ENCODE peak calls at places on chromosomes 6 and 20, in four cellular contexts. M is stimulated activated CD4-positive, alpha-beta T cell treated with anti-CD3 and anti-CD28 coated beads, Interleukin-1b, Interleukin-23, amount 100 ng/mL, for 24 hours; H is GM04503; I is fibroblast of the conjunctiva. J is an unnamed sample.

GRCh38 chr6:34114695-34115395 is 31.0 kb downstream of the GRM4 start:
- DNase-seq in I (no peak), M (no peak), H (no peak), J (no peak)

GRCh38 chr6:31122803-31123706 is 2.8 kb upstream of the CDSN start:
- DNase-seq in M (no peak), H (peak), I (peak), J (no peak)

GRCh38 chr20:63151554-63152321 is 64.2 kb downstream of the YTHDF1 start:
- DNase-seq in H (no peak), M (no peak), I (no peak), J (no peak)

GRCh38 chr6:15331629-15332241 is 85.9 kb downstream of the JARID2 start:
- DNase-seq in M (no peak), H (no peak), I (no peak), J (no peak)

GRCh38 chr6:109910571-109910970 is 67.5 kb upstream of the GPR6 start:
- DNase-seq in I (no peak), M (no peak), H (no peak), J (no peak)

GRCh38 chr20:1427457-1428054 is 34.7 kb upstream of the FKBP1A start:
- DNase-seq in M (no peak), H (no peak), I (no peak), J (no peak)

GRCh38 chr6:170293881-170294755 is 3.2 kb upstream of the DLL1 start:
- DNase-seq in I (no peak), H (no peak), M (no peak), J (no peak)

GRCh38 chr6:36745836-36746235 is 48.2 kb downstream of the RAB44 start:
- DNase-seq in M (no peak), H (no peak), I (no peak), J (no peak)

GRCh38 chr20:23436681-23437080 is 2.8 kb upstream of the CSTL1 start:
- DNase-seq in M (no peak), I (no peak), H (no peak), J (no peak)

GRCh38 chr20:51318058-51318960 is 224.2 kb downstream of the NFATC2 start:
- DNase-seq in I (no peak), M (peak), H (no peak), J (no peak)

GRCh38 chr6:32967151-32968091 is 973 bp upstream of the BRD2 start:
- DNase-seq in H (no peak), I (peak), M (no peak), J (no peak)

GRCh38 chr6:77038801-77039200 is 424.5 kb downstream of the HTR1B start:
- DNase-seq in M (no peak), I (no peak), H (peak), J (no peak)

GRCh38 chr6:147699637-147700036 is 191.1 kb downstream of the SAMD5 start:
- DNase-seq in I (no peak), H (no peak), M (no peak), J (peak)

GRCh38 chr6:4916954-4917561 is 86.8 kb downstream of the RPP40 start:
- DNase-seq in I (no peak), H (no peak), M (no peak), J (no peak)

GRCh38 chr6:24935753-24936152 is at the start of gene RIPOR2:
- DNase-seq in I (no peak), M (no peak), H (no peak), J (no peak)

GRCh38 chr6:151240861-151241642 is 1.3 kb downstream of the AKAP12 start:
- DNase-seq in H (peak), I (peak), M (no peak), J (no peak)

GRCh38 chr20:51752343-51752951 is 15.7 kb downstream of the ATP9A start:
- DNase-seq in H (peak), I (peak), M (no peak), J (no peak)

GRCh38 chr6:135008941-135009290 is 45.7 kb downstream of the HBS1L start:
- DNase-seq in M (no peak), H (no peak), I (no peak), J (no peak)

GRCh38 chr6:100269189-100269588 is 195.5 kb downstream of the SIM1 start:
- DNase-seq in H (peak), I (peak), M (no peak), J (peak)

J was measured in kidney epithelial cell.